ENCODE peak calls at places on chromosomes 13 and 19, in four cellular contexts. H is astrocyte of the spinal cord, F is mucosa of descending colon, E is small intestine. B is an unnamed sample.

GRCh38 chr19:6963937-6964336 is 57.3 kb downstream of the MBD3L2B start:
- DNase-seq in F (peak; percentile 41), E (no peak), H (no peak), B (no peak)

GRCh38 chr19:47729799-47730520 is 15.4 kb upstream of the NOP53 start:
- DNase-seq in E (peak; percentile 26), H (no peak), F (peak; percentile 44), B (no peak)

GRCh38 chr13:114212096-114212495 is 22.6 kb upstream of the CDC16 start:
- DNase-seq in H (peak; percentile 45), E (no peak), F (no peak), B (no peak)

GRCh38 chr13:113930711-113931637 is 42.9 kb downstream of the C13orf46 start:
- DNase-seq in E (no peak), H (no peak), F (no peak), B (no peak)

GRCh38 chr19:3823345-3823704 is 37.1 kb upstream of the MATK start:
- DNase-seq in E (no peak), H (no peak), F (no peak), B (no peak)

GRCh38 chr19:45607071-45608029 is 5.3 kb upstream of the GPR4 start:
- DNase-seq in F (peak; percentile 88), H (peak; percentile 57), E (peak; percentile 65), B (no peak)

GRCh38 chr13:24141333-24141910 is 19.1 kb upstream of the SPATA13 start:
- DNase-seq in E (no peak), H (no peak), F (no peak), B (no peak)

GRCh38 chr13:100883453-100883852 is 208.9 kb upstream of the TMTC4 start:
- DNase-seq in H (no peak), E (no peak), F (no peak), B (no peak)

GRCh38 chr19:7348587-7349230 is at the start of gene ARHGEF18:
- DNase-seq in F (no peak), E (no peak), H (no peak), B (no peak)

GRCh38 chr19:3364501-3364858 is 1.9 kb upstream of the NFIC start:
- DNase-seq in E (no peak), F (no peak), H (no peak), B (no peak)

GRCh38 chr19:34994643-34995471 is 5.3 kb upstream of the GRAMD1A start:
- DNase-seq in F (peak; percentile 80), H (no peak), E (peak; percentile 61), B (no peak)

GRCh38 chr13:113937497-113938140 is 36.3 kb downstream of the C13orf46 start:
- DNase-seq in H (no peak), E (no peak), F (no peak), B (no peak)

GRCh38 chr19:13883665-13884064 is 6.7 kb downstream of the NANOS3 start:
- DNase-seq in E (no peak), F (no peak), H (no peak), B (no peak)

GRCh38 chr19:50475736-50476223 is 527 bp upstream of the EMC10 start:
- DNase-seq in F (no peak), E (no peak), H (no peak), B (no peak)

GRCh38 chr19:7224205-7224833 is 69.9 kb downstream of the INSR start:
- DNase-seq in H (no peak), E (no peak), F (peak; percentile 60), B (no peak)

GRCh38 chr13:77536358-77536757 is 852 bp downstream of the SCEL start:
- DNase-seq in F (no peak), H (no peak), E (no peak), B (peak; percentile 34)
- H3K4me3 ChIP-seq in F (no peak overlapping the region), H (no peak overlapping the region), E (no peak overlapping the region), B (no peak overlapping the region)

GRCh38 chr13:21435231-21435630 is 23.9 kb downstream of the ZDHHC20 start:
- DNase-seq in E (no peak), H (no peak), F (no peak), B (no peak)
- H3K4me3 ChIP-seq in E (no peak overlapping the region), H (no peak overlapping the region), F (no peak overlapping the region), B (no peak overlapping the region)

GRCh38 chr19:31351212-31352193 is 2.3 kb upstream of the TSHZ3 start:
- DNase-seq in F (peak; percentile 27), H (peak; percentile 82), E (peak; percentile 19), B (no peak)

GRCh38 chr19:31353826-31354225 is 4.6 kb upstream of the TSHZ3 start:
- DNase-seq in H (no peak), E (no peak), F (no peak), B (no peak)

GRCh38 chr19:31352296-31352781 is 3.1 kb upstream of the TSHZ3 start:
- DNase-seq in H (no peak), F (no peak), E (no peak), B (no peak)

GRCh38 chr19:31354316-31354715 is 5.1 kb upstream of the TSHZ3 start:
- DNase-seq in F (no peak), E (no peak), H (no peak), B (no peak)

GRCh38 chr19:31352782-31353651 is 3.8 kb upstream of the TSHZ3 start:
- DNase-seq in F (no peak), E (no peak), H (no peak), B (no peak)
- H3K4me3 ChIP-seq in F (no peak overlapping the region), E (no peak overlapping the region), H (no peak overlapping the region), B (no peak overlapping the region)

DNA sequence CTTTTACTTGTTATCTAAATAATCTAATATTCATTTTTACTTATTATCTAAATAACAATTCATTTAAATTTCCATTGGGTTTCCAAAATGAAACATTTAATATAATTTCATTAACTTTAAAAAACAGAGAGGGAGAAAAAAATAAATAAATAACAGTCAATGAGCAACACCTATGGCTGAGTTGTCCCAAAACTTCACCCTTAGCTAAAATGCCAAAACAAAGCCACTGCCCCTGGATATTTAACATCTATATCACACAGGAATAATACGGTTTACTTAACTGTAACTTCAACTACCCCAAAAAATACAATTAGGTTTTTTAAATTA is 570 bp downstream of the ELF1 start:
- DNase-seq in H (no peak), F (no peak), E (no peak), B (no peak)
- H3K4me3 ChIP-seq in H (peak overlapping the region; percentile 17), F (peak overlapping the region; percentile 23), E (no peak overlapping the region), B (peak overlapping the region; percentile 36)

DNA sequence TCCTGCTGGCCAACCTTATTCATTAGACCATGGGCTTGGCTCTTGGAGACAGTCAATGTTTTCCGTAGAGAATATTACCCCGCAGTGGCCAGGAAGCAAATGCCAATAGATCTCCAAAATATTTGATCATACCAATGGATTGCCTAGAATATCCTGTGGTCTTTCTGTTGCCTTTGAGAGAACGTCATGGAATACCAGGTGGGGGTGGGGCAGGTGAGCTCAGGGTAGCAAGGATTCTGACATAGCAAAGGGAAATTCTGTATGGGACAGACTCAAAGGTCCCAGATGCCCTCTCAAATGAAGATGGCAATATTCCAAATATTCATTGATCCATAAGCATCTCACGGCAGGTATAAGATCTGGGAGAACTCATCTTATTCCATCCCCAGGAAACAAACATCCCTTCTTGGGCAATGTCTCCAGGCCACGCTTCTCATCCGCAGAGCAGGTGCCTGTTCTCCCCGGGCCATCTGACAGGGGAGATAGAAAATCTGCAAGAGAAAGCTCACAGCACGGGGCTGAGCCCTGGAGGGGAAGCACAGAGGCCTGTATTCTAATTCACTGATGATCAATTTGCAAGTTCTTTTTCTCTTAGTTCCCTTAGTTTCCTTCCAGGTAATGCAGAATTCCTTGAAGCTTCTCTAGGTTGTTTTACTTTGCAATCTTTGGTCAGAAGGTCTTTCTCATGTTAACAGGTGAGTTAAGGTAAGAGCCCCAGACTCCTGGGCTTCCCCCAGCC is 69.6 kb upstream of the TSHZ3 start:
- DNase-seq in F (no peak), H (no peak), E (no peak), B (no peak)
- H3K4me3 ChIP-seq in F (no peak overlapping the region), H (no peak overlapping the region), E (no peak overlapping the region), B (no peak overlapping the region)